ENCODE peak calls at places on chromosomes 7 and 10, in nine cellular contexts. One of them, this sample, is unnamed.

GRCh38 chr10:67506757-67507091 is 189.3 kb downstream of the CTNNA3 start:
- DNase-seq in T-helper 2 cell: no peak
- DNase-seq in spleen: no peak
- DNase-seq in small intestine: no peak
- DNase-seq in PC-9: no peak
- DNase-seq in GM19239: no peak
- DNase-seq in epithelial cell of esophagus: no peak
- DNase-seq in GF-D8: no peak
- DNase-seq in progenitor cell of endocrine pancreas: no peak
- DNase-seq in this sample: no peak

GRCh38 chr10:35192645-35193249 is 66.1 kb downstream of the CREM start:
- DNase-seq in spleen: no peak
- DNase-seq in GM19239: no peak
- DNase-seq in small intestine: no peak
- DNase-seq in T-helper 2 cell: no peak
- DNase-seq in GF-D8: no peak
- DNase-seq in PC-9: no peak
- DNase-seq in progenitor cell of endocrine pancreas: no peak
- DNase-seq in epithelial cell of esophagus: peak
- DNase-seq in this sample: no peak

GRCh38 chr7:66118603-66119002 is 4.0 kb downstream of the CRCP start:
- DNase-seq in progenitor cell of endocrine pancreas: no peak
- DNase-seq in PC-9: no peak
- DNase-seq in small intestine: no peak
- DNase-seq in GM19239: no peak
- DNase-seq in T-helper 2 cell: no peak
- DNase-seq in GF-D8: no peak
- DNase-seq in spleen: no peak
- DNase-seq in epithelial cell of esophagus: peak
- DNase-seq in this sample: no peak

GRCh38 chr7:88116395-88116794 is 103.4 kb downstream of the SRI start:
- DNase-seq in T-helper 2 cell: no peak
- DNase-seq in spleen: no peak
- DNase-seq in GM19239: no peak
- DNase-seq in epithelial cell of esophagus: no peak
- DNase-seq in small intestine: no peak
- DNase-seq in progenitor cell of endocrine pancreas: no peak
- DNase-seq in GF-D8: no peak
- DNase-seq in PC-9: no peak
- DNase-seq in this sample: no peak

GRCh38 chr10:61750943-61751471 is 88.3 kb downstream of the CABCOCO1 start:
- DNase-seq in spleen: peak
- DNase-seq in epithelial cell of esophagus: peak
- DNase-seq in T-helper 2 cell: peak
- DNase-seq in PC-9: no peak
- DNase-seq in GM19239: peak
- DNase-seq in GF-D8: no peak
- DNase-seq in small intestine: peak
- DNase-seq in progenitor cell of endocrine pancreas: peak
- DNase-seq in this sample: no peak

GRCh38 chr10:5547934-5548660 is 23.3 kb downstream of the CALML3 start:
- DNase-seq in PC-9: peak
- DNase-seq in epithelial cell of esophagus: peak
- DNase-seq in GM19239: no peak
- DNase-seq in GF-D8: no peak
- DNase-seq in T-helper 2 cell: no peak
- DNase-seq in progenitor cell of endocrine pancreas: no peak
- DNase-seq in spleen: peak
- DNase-seq in small intestine: peak
- DNase-seq in this sample: peak

GRCh38 chr7:100061518-100062193 is 12.1 kb downstream of the ZSCAN21 start:
- DNase-seq in GF-D8: no peak
- DNase-seq in GM19239: no peak
- DNase-seq in spleen: no peak
- DNase-seq in PC-9: no peak
- DNase-seq in T-helper 2 cell: no peak
- DNase-seq in epithelial cell of esophagus: no peak
- DNase-seq in small intestine: no peak
- DNase-seq in progenitor cell of endocrine pancreas: no peak
- DNase-seq in this sample: no peak

GRCh38 chr10:79242620-79243152 is 104.6 kb upstream of the PPIF start:
- DNase-seq in spleen: peak
- DNase-seq in PC-9: peak
- DNase-seq in GF-D8: peak
- DNase-seq in progenitor cell of endocrine pancreas: peak
- DNase-seq in small intestine: peak
- DNase-seq in T-helper 2 cell: peak
- DNase-seq in GM19239: peak
- DNase-seq in epithelial cell of esophagus: peak
- DNase-seq in this sample: peak

GRCh38 chr7:106418526-106418925 is 133.7 kb upstream of the NAMPT start:
- DNase-seq in GM19239: no peak
- DNase-seq in PC-9: peak
- DNase-seq in epithelial cell of esophagus: no peak
- DNase-seq in GF-D8: no peak
- DNase-seq in spleen: no peak
- DNase-seq in small intestine: no peak
- DNase-seq in T-helper 2 cell: no peak
- DNase-seq in progenitor cell of endocrine pancreas: no peak
- DNase-seq in this sample: no peak

GRCh38 chr7:28748934-28749584 is 209.1 kb downstream of the TRIL start:
- DNase-seq in epithelial cell of esophagus: peak
- DNase-seq in GM19239: no peak
- DNase-seq in PC-9: peak
- DNase-seq in GF-D8: no peak
- DNase-seq in progenitor cell of endocrine pancreas: no peak
- DNase-seq in small intestine: no peak
- DNase-seq in spleen: peak
- DNase-seq in T-helper 2 cell: no peak
- DNase-seq in this sample: no peak

GRCh38 chr10:55191236-55191860 is 390.3 kb upstream of the PCDH15 start:
- DNase-seq in small intestine: no peak
- DNase-seq in GM19239: no peak
- DNase-seq in spleen: no peak
- DNase-seq in T-helper 2 cell: no peak
- DNase-seq in PC-9: peak
- DNase-seq in progenitor cell of endocrine pancreas: no peak
- DNase-seq in GF-D8: no peak
- DNase-seq in epithelial cell of esophagus: no peak
- DNase-seq in this sample: no peak

This sample was measured in sigmoid colon.